ENCODE peak calls at places on chromosomes 5 and 9, in four cellular contexts. L is endodermal cell, N is dorsolateral prefrontal cortex, K is mucosa of descending colon. R is an unnamed sample.

GRCh38 chr5:132850066-132850465 is 16.2 kb downstream of the GDF9 start:
- DNase-seq in L (peak), N (no peak), K (no peak), R (no peak)

GRCh38 chr5:56585466-56585865 is 229.9 kb upstream of the MAP3K1 start:
- DNase-seq in L (no peak), N (no peak), K (no peak), R (peak)

GRCh38 chr9:97804059-97804365 is 49.0 kb upstream of the FOXE1 start:
- DNase-seq in L (no peak), N (no peak), K (no peak), R (no peak)

GRCh38 chr5:139459451-139459934 is 3.0 kb downstream of the ECSCR start:
- DNase-seq in L (peak), N (no peak), K (peak), R (peak)

GRCh38 chr5:78747703-78748359 is 99.3 kb upstream of the LHFPL2 start:
- DNase-seq in L (peak), N (no peak), K (no peak), R (peak)

GRCh38 chr9:23669776-23670175 is 156.3 kb downstream of the ELAVL2 start:
- DNase-seq in L (no peak), N (no peak), K (no peak), R (no peak)

GRCh38 chr9:126055386-126055785 is 271.2 kb upstream of the MVB12B start:
- DNase-seq in L (no peak), N (no peak), K (no peak), R (peak)

GRCh38 chr5:139422307-139422893 is 16.9 kb downstream of the DNAJC18 start:
- DNase-seq in L (peak), N (no peak), K (no peak), R (peak)

GRCh38 chr9:26172301-26172700 is 494.1 kb upstream of the TUSC1 start:
- DNase-seq in L (no peak), N (no peak), K (no peak), R (no peak)

GRCh38 chr5:93621340-93621872 is 38.4 kb downstream of the NR2F1 start:
- DNase-seq in L (peak), N (peak), K (peak), R (peak)

GRCh38 chr5:72271696-72272095 is 48.3 kb downstream of the MRPS27 start:
- DNase-seq in L (no peak), N (no peak), K (no peak), R (no peak)

GRCh38 chr5:143055596-143056330 is 285.6 kb downstream of the ARHGAP26 start:
- DNase-seq in L (no peak), N (no peak), K (no peak), R (peak)

GRCh38 chr5:17221843-17222614 is 4.6 kb downstream of the BASP1 start:
- DNase-seq in L (no peak), N (no peak), K (no peak), R (peak)

GRCh38 chr5:174732040-174733020 is 7.9 kb downstream of the MSX2 start:
- DNase-seq in L (peak), N (no peak), K (no peak), R (no peak)

GRCh38 chr9:34588671-34589370 is 703 bp downstream of the CNTFR start:
- DNase-seq in L (no peak), N (no peak), K (no peak), R (no peak)

GRCh38 chr5:132471944-132472343 is 18.6 kb downstream of the IRF1 start:
- DNase-seq in L (no peak), N (no peak), K (peak), R (no peak)

GRCh38 chr5:118598311-118598710 is 390.0 kb downstream of the DTWD2 start:
- DNase-seq in L (no peak), N (no peak), K (no peak), R (no peak)

GRCh38 chr9:89871871-89872331 is 267.1 kb downstream of the GADD45G start:
- DNase-seq in L (peak), N (no peak), K (no peak), R (no peak)

GRCh38 chr5:78016831-78017529 is 240.8 kb upstream of the TBCA start:
- DNase-seq in L (no peak), N (no peak), K (no peak), R (no peak)

GRCh38 chr5:89120719-89121118 is 237.7 kb upstream of the MEF2C start:
- DNase-seq in L (no peak), N (no peak), K (no peak), R (peak)

DNA sequence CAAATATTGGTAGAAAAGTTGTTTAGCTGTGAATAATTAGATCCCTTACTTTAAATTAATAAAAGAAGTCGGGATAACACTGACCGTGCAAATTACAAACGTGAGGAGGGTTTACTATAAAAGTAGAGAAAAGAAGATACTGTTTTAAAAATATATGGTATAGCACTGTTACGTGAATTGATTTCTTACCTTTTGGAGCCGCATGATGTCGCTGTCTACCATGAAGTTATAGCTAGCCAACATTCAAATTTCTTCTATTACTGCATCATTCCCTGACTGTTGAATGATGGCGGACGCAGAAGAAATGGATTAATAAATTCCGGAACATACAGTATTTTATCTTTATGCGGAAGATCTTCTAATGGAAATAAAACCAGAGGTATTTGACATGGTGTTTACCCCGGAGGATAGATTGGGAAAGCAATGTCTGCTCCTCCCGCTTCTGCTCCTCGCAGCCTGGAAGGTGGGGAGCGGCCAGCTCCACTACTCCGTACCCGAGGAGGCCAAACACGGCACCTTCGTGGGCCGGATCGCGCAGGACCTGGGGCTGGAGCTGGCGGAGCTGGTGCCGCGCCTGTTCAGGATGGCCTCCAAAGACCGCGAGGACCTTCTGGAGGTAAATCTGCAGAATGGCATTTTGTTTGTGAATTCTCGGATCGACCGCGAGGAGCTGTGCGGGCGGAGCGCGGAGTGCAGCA is at the start of gene PCDHA6:
- DNase-seq in L (no peak), N (no peak), K (no peak), R (peak)
- TF ChIP-seq CTCF in L (peak), N (peak), K (no peak), R (no peak)

GRCh38 chr9:18359335-18359734 is 114.6 kb upstream of the ADAMTSL1 start:
- DNase-seq in L (no peak), N (no peak), K (no peak), R (no peak)
- H3K4me3 ChIP-seq in L (no peak), N (no peak), K (no peak), R (no peak)

DNA sequence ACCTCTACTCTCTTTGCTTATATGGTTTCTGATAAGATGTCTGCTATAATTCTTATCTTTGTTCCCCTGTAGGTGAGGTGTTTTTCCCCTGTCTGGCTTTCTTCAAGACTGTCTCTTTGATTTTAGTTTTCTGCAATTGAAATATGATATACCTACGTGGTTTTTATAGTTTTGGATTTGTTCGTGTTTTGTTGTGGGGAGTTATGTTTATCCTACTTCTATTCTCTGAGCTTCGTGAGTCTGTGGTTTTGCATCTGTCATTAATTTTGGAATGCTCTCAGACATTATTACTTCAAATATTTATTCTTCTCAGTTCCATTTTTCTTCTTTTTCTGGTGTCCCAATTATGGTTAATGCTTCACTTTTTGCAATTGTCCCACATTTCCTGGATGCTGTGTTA is 521.3 kb downstream of the KCTD16 start:
- DNase-seq in L (no peak), N (no peak), K (no peak), R (no peak)
- TF ChIP-seq CTCF in L (no peak), N (no peak), K (no peak), R (no peak)

GRCh38 chr5:51386916-51387853 is 3.9 kb downstream of the ISL1 start:
- DNase-seq in L (peak), N (no peak), K (peak), R (no peak)

GRCh38 chr5:51389326-51389581 is 6.0 kb downstream of the ISL1 start:
- DNase-seq in L (no peak), N (no peak), K (no peak), R (no peak)

GRCh38 chr5:51389582-51390463 is 6.6 kb downstream of the ISL1 start:
- DNase-seq in L (peak), N (no peak), K (no peak), R (no peak)

GRCh38 chr5:51387854-51388320 is 4.6 kb downstream of the ISL1 start:
- DNase-seq in L (peak), N (no peak), K (no peak), R (no peak)

DNA sequence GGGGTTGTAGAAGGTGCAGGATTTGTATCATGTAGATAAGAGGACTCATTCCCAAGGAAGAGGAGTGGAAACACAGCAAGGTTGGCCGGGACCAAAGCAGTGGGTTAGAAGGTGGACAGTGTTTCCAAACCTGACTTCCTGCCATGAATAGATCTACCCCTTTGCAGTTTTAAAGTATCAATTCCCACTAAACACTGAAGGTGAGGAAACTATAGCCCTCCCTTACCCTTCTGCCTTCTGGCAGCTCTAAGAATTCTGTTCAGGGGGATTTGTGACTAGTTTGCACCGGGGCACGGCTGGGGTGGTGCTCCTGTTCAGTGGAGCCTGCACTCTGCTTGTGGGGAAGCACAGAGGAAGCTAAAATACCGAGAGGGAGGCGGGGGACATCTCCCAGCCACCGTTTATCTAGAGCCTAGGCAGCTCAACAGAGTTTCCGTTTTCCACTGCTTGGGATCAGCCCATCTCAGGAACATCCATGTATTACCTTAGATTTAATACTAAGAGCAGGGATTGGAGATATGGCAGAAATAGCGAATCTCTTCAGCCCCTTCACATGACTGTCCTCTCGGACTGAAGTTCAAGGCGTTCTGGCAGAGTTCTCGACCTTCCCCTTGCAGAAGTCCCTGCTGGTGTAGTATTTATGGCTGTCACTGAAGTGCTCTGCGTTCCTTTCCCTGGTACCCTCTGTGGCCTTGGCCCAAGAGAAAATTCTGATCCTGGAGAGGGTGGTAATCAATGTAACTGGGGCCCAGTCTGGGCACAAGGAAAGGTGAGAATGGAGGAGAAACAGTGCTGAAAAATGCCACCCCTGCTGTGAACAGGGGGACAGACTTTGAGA is 5.5 kb downstream of the ISL1 start:
- DNase-seq in L (no peak), N (no peak), K (no peak), R (no peak)
- H3K4me3 ChIP-seq in L (peak), N (peak), K (no peak), R (no peak)

DNA sequence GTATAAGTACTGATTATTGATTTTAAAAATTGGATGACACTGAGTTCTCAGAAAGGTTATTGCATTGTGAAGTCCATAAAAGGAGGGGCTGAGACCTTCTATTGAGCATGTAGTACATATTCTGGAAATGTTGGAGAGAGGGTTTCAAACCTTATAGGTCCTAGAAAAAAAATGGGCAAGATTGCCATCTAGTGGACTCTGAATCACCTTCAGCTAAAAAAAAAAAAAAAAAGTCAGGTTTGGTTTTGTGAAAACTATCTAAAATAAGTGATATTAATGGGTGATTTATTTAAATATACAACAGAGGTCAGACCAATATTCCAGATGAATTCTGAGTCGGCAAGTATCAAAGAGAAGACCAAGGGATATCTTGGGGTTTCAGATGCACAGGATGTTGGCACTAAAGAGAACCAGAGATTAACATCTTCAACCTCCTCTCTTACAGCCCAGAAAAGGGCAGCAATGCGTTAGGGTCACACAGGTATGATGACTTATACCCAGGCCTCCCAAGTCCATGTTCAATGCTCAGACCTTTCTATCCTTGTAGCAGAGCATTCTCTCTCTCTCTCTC is 109.8 kb upstream of the NMUR2 start:
- DNase-seq in L (no peak), N (no peak), K (no peak), R (peak)
- TF ChIP-seq CTCF in L (peak), N (peak), K (no peak), R (peak)

GRCh38 chr5:113246371-113246870 is 188.4 kb downstream of the TSSK1B start:
- DNase-seq in L (no peak), N (no peak), K (no peak), R (peak)
- H3K4me3 ChIP-seq in L (peak), N (peak), K (no peak), R (peak)

GRCh38 chr9:134642385-134643181 is 980 bp downstream of the COL5A1 start:
- DNase-seq in L (peak), N (no peak), K (peak), R (peak)
- TF ChIP-seq CTCF in L (peak), N (no peak), K (no peak), R (peak)

GRCh38 chr9:37753489-37754190 is at the start of gene TRMT10B:
- DNase-seq in L (peak), N (peak), K (peak), R (peak)
- H3K4me3 ChIP-seq in L (peak), N (peak), K (peak), R (peak)

DNA sequence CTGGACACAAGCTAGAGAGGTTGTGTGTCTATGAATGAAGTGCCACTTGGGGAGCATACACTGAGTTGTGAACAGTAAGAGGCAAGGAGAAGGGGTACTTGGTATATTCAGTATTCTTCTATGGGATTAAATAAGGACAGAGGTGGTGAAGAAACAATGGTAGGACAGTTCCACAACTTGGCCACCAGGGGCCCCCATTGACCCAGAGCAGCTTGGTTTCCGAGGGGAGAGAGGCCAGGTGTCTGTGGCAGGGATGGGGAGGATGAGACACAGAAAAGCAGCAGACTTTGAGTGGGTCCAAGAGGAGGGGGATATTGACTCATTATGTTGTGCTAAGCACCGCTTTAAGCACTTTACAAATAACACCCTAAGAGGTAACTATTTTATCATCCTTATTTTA is 220.6 kb downstream of the MELK start:
- DNase-seq in L (peak), N (no peak), K (no peak), R (no peak)
- TF ChIP-seq CTCF in L (peak), N (no peak), K (no peak), R (peak)

R was measured in choroid plexus epithelial cell.